ENCODE peak calls at places on chromosomes 12 and 14, in eight cellular contexts. Q is breast epithelium; W is adipocyte; L is lower lobe of right lung; T is MG63; J is astrocyte; A is small intestine; B is CD8-positive, alpha-beta memory T cell. R is an unnamed sample.

GRCh38 chr12:58140395-58140794 is 199.0 kb downstream of the ATP23 start:
- DNase-seq in Q (no peak), W (no peak), L (no peak), T (no peak), J (no peak), A (no peak), B (no peak), R (no peak)

GRCh38 chr12:119668315-119668651 is 350 bp downstream of the PRKAB1 start:
- DNase-seq in Q (no peak), W (no peak), L (no peak), T (no peak), J (peak; percentile 8), A (peak; percentile 26), B (no peak), R (no peak)

GRCh38 chr12:50174971-50175715 is 8.0 kb upstream of the CERS5 start:
- DNase-seq in Q (no peak), W (peak; percentile 96), L (no peak), T (no peak), J (peak; percentile 61), A (peak; percentile 58), B (peak; percentile 54), R (no peak)

GRCh38 chr12:132593938-132594358 is 16.4 kb downstream of the LRCOL1 start:
- DNase-seq in Q (peak; percentile 96), W (peak; percentile 87), L (peak; percentile 94), T (peak; percentile 98), J (peak; percentile 90), A (peak; percentile 99), B (no peak), R (peak; percentile 34)

GRCh38 chr12:53223006-53223305 is 9.1 kb downstream of the RARG start:
- DNase-seq in Q (no peak), W (no peak), L (peak; percentile 10), T (no peak), J (no peak), A (no peak), B (no peak), R (no peak)

GRCh38 chr14:71594828-71595227 is 337.4 kb upstream of the RGS6 start:
- DNase-seq in Q (no peak), W (peak; percentile 63), L (no peak), T (no peak), J (no peak), A (no peak), B (peak; percentile 5), R (no peak)

GRCh38 chr12:57552692-57553321 is 3.0 kb downstream of the KIF5A start:
- DNase-seq in Q (no peak), W (peak; percentile 8), L (no peak), T (peak; percentile 14), J (peak; percentile 47), A (no peak), B (no peak), R (no peak)

GRCh38 chr12:6201199-6201608 is 1.0 kb downstream of the CD9 start:
- DNase-seq in Q (peak; percentile 72), W (peak; percentile 34), L (peak; percentile 68), T (peak; percentile 33), J (no peak), A (peak; percentile 72), B (no peak), R (no peak)

GRCh38 chr14:105413542-105413886 is 6.1 kb upstream of the MTA1 start:
- DNase-seq in Q (no peak), W (no peak), L (no peak), T (peak; percentile 24), J (no peak), A (no peak), B (no peak), R (no peak)

GRCh38 chr14:55781046-55781445 is 201.0 kb downstream of the KTN1 start:
- DNase-seq in Q (no peak), W (peak; percentile 26), L (no peak), T (no peak), J (peak; percentile 30), A (no peak), B (no peak), R (no peak)

GRCh38 chr12:106112094-106112822 is 26.5 kb downstream of the NUAK1 start:
- DNase-seq in Q (no peak), W (peak; percentile 65), L (no peak), T (peak; percentile 45), J (no peak), A (no peak), B (no peak), R (no peak)

GRCh38 chr12:121767525-121768016 is 25.9 kb downstream of the RHOF start:
- DNase-seq in Q (no peak), W (peak; percentile 67), L (no peak), T (peak; percentile 77), J (peak; percentile 83), A (no peak), B (no peak), R (no peak)

GRCh38 chr14:71606575-71606974 is 325.7 kb upstream of the RGS6 start:
- DNase-seq in Q (no peak), W (no peak), L (no peak), T (no peak), J (no peak), A (no peak), B (no peak), R (no peak)

GRCh38 chr12:53101266-53101665 is 2.0 kb upstream of the SOAT2 start:
- DNase-seq in Q (no peak), W (no peak), L (no peak), T (no peak), J (no peak), A (no peak), B (no peak), R (no peak)

GRCh38 chr14:88233915-88234314 is 89.2 kb downstream of the KCNK10 start:
- DNase-seq in Q (no peak), W (no peak), L (no peak), T (no peak), J (no peak), A (peak; percentile 17), B (no peak), R (no peak)

GRCh38 chr14:74257078-74257987 is 18.1 kb downstream of the VSX2 start:
- DNase-seq in Q (no peak), W (peak; percentile 69), L (peak; percentile 66), T (peak; percentile 38), J (no peak), A (peak; percentile 37), B (peak; percentile 58), R (no peak)

GRCh38 chr14:96956464-96957239 is 159.5 kb downstream of the VRK1 start:
- DNase-seq in Q (no peak), W (no peak), L (no peak), T (no peak), J (no peak), A (no peak), B (no peak), R (no peak)

GRCh38 chr12:126069549-126070165 is 1004.4 kb downstream of the AACS start:
- DNase-seq in Q (no peak), W (peak; percentile 8), L (no peak), T (peak; percentile 38), J (peak; percentile 46), A (peak; percentile 18), B (no peak), R (no peak)

GRCh38 chr12:56449622-56449984 is 377 bp upstream of the TIMELESS start:
- DNase-seq in Q (no peak), W (no peak), L (no peak), T (no peak), J (no peak), A (no peak), B (no peak), R (no peak)

GRCh38 chr12:121113057-121113456 is 19.6 kb upstream of the P2RX7 start:
- DNase-seq in Q (no peak), W (no peak), L (no peak), T (no peak), J (no peak), A (no peak), B (no peak), R (no peak)

GRCh38 chr12:27999521-27999920 is 27.0 kb upstream of the PTHLH start:
- DNase-seq in Q (no peak), W (peak; percentile 72), L (no peak), T (no peak), J (peak; percentile 88), A (no peak), B (no peak), R (no peak)

DNA sequence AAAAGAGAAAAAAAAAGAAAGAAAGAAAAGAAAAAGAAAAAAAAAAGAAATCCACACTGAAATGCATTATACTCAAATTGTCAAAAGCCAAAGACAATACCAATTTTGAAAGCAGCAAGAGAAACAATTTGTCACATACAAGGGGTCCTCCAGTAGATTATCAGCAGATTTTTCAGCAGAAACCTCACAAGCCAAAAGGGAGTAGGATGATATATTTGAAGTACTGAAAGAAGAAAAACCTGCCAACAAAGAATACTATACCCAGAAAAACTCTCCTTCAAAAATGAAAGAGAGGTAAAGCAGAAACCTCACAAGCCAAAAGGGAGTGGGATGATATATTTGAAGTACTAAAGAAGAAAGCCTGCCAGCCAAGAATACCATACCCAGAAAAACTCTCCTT is 37.1 kb upstream of the ANO6 start:
- DNase-seq in Q (no peak), W (no peak), L (no peak), T (no peak), J (no peak), A (no peak), B (no peak), R (no peak)
- H3K9me3 ChIP-seq in Q (peaks cover 14% of the 10 kb centered on the region), W (peaks cover 38% of the 10 kb centered on the region), L (peaks cover 25% of the 10 kb centered on the region), T (peaks cover 17% of the 10 kb centered on the region), J (peaks cover 5% of the 10 kb centered on the region), A (no peaks in the 10 kb centered on the region), B (peaks cover 13% of the 10 kb centered on the region), R (peaks cover 19% of the 10 kb centered on the region)

DNA sequence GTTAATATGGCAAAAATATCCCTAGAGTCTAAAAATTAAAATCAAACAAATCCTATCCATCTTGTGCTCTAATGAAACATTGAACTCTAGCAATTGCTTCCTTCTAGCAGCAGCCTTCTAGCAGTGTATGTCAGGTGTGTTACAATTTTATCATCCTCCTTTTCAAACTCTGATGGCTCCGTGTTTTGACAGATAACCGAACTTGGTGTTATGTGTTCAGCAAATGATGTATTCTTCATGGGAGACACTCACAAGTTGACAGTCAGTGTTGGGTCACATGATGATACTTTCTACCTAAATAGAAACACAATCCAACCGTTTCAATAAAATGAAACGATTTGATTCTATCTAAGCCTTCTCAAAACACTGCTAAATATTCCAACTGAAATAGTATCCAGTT is 525.3 kb upstream of the NOVA1 start:
- DNase-seq in Q (no peak), W (no peak), L (no peak), T (no peak), J (no peak), A (no peak), B (no peak), R (no peak)
- H3K9me3 ChIP-seq in Q (peaks cover 9% of the 10 kb centered on the region), W (peaks cover 12% of the 10 kb centered on the region), L (no peaks in the 10 kb centered on the region), T (no peaks in the 10 kb centered on the region), J (no peaks in the 10 kb centered on the region), A (no peaks in the 10 kb centered on the region), B (peaks cover 5% of the 10 kb centered on the region), R (no peaks in the 10 kb centered on the region)

DNA sequence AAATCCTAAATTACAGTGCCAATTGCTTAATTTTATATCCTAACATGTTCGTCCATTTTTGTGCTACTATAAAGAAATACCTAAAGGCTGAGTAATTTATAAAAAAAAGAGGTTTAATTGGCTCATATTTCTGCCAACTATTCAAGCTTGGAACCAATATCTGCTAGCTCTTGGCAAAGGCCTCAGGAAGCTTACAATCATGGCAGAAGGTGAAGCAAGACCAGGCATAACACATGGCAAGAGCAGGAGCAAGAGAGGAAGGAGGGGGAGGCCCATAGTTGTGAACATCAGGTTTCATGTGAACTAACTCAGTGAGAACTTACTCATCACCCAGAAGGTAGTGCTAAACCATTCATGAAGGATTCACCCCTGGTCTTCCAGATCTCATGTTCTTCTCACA is 494.3 kb downstream of the CCER1 start:
- DNase-seq in Q (no peak), W (no peak), L (no peak), T (peak; percentile 5), J (no peak), A (no peak), B (no peak), R (no peak)
- H3K9me3 ChIP-seq in Q (peaks cover 7% of the 10 kb centered on the region), W (no peaks in the 10 kb centered on the region), L (peaks cover 3% of the 10 kb centered on the region), T (no peaks in the 10 kb centered on the region), J (no peaks in the 10 kb centered on the region), A (no peaks in the 10 kb centered on the region), B (no peaks in the 10 kb centered on the region), R (no peaks in the 10 kb centered on the region)

GRCh38 chr12:131441638-131442336 is 269.1 kb upstream of the SFSWAP start:
- DNase-seq in Q (no peak), W (no peak), L (no peak), T (no peak), J (no peak), A (no peak), B (no peak), R (no peak)
- H3K9me3 ChIP-seq in Q (no peaks in the 10 kb centered on the region), W (no peaks in the 10 kb centered on the region), L (no peaks in the 10 kb centered on the region), T (no peaks in the 10 kb centered on the region), J (no peaks in the 10 kb centered on the region), A (no peaks in the 10 kb centered on the region), B (no peaks in the 10 kb centered on the region), R (no peaks in the 10 kb centered on the region)

R was measured in thoracic aorta.